ENCODE peak calls at places on chromosomes 16 and 17, in five cellular contexts. O, C, G, M and D are unnamed samples.

GRCh38 chr16:29848420-29849297 is 14.4 kb downstream of the CDIPT start:
- DNase-seq in O (peak; percentile 84), C (peak; percentile 79), G (peak; percentile 92), M (peak; percentile 81), D (peak; percentile 61)

GRCh38 chr16:19384656-19385055 is 33.0 kb upstream of the TMC5 start:
- DNase-seq in O (no peak), C (no peak), G (no peak), M (no peak), D (no peak)

GRCh38 chr16:66996324-66996982 is 8.1 kb downstream of the CES4A start:
- DNase-seq in O (peak; percentile 71), C (no peak), G (no peak), M (peak; percentile 56), D (no peak)

GRCh38 chr16:58563235-58563634 is 47.9 kb downstream of the SETD6 start:
- DNase-seq in O (no peak), C (no peak), G (no peak), M (no peak), D (no peak)

GRCh38 chr17:48634446-48635208 is 8.5 kb upstream of the HOXB9 start:
- DNase-seq in O (no peak), C (no peak), G (no peak), M (no peak), D (no peak)

GRCh38 chr16:89368604-89369249 is 121.6 kb downstream of the ANKRD11 start:
- DNase-seq in O (no peak), C (no peak), G (no peak), M (no peak), D (no peak)

GRCh38 chr16:77807-78443 is at the start of gene MPG:
- DNase-seq in O (peak; percentile 93), C (peak; percentile 82), G (peak; percentile 90), M (peak; percentile 90), D (peak; percentile 63)

GRCh38 chr17:60383379-60383778 is 8.6 kb downstream of the USP32 start:
- DNase-seq in O (no peak), C (no peak), G (no peak), M (no peak), D (no peak)

GRCh38 chr17:16272111-16272510 is 55.1 kb downstream of the PIGL start:
- DNase-seq in O (no peak), C (no peak), G (no peak), M (no peak), D (no peak)

GRCh38 chr17:48045270-48046001 is 2.7 kb upstream of the NFE2L1 start:
- DNase-seq in O (peak; percentile 48), C (no peak), G (no peak), M (no peak), D (no peak)

GRCh38 chr17:50719144-50719923 is at the start of gene LUC7L3:
- DNase-seq in O (peak; percentile 98), C (peak; percentile 96), G (peak; percentile 96), M (peak; percentile 95), D (peak; percentile 89)

GRCh38 chr17:29625037-29625750 is 2.5 kb upstream of the CORO6 start:
- DNase-seq in O (no peak), C (no peak), G (no peak), M (no peak), D (no peak)

GRCh38 chr16:84643180-84643583 is 5.1 kb upstream of the KLHL36 start:
- DNase-seq in O (peak; percentile 66), C (no peak), G (no peak), M (peak; percentile 76), D (no peak)

GRCh38 chr17:58277107-58277506 is 3.6 kb downstream of the MPO start:
- DNase-seq in O (no peak), C (peak; percentile 39), G (no peak), M (no peak), D (no peak)

GRCh38 chr16:17718495-17718894 is 247.7 kb upstream of the XYLT1 start:
- DNase-seq in O (no peak), C (no peak), G (no peak), M (no peak), D (no peak)

GRCh38 chr17:41530062-41531048 is 2.2 kb upstream of the KRT19 start:
- DNase-seq in O (peak; percentile 91), C (no peak), G (no peak), M (no peak), D (no peak)

GRCh38 chr17:68697850-68698313 is 96.7 kb upstream of the FAM20A start:
- DNase-seq in O (no peak), C (no peak), G (no peak), M (no peak), D (no peak)

GRCh38 chr16:11566398-11566797 is 20.3 kb downstream of the LITAF start:
- DNase-seq in O (no peak), C (no peak), G (no peak), M (no peak), D (no peak)

GRCh38 chr16:85535352-85536072 is 77.6 kb upstream of the GSE1 start:
- DNase-seq in O (peak; percentile 76), C (no peak), G (no peak), M (peak; percentile 77), D (no peak)

GRCh38 chr16:2082983-2083364 is 35.2 kb downstream of the TSC2 start:
- DNase-seq in O (no peak), C (no peak), G (no peak), M (no peak), D (no peak)

GRCh38 chr17:1232331-1232730 is 37.9 kb upstream of the BHLHA9 start:
- DNase-seq in O (no peak), C (no peak), G (no peak), M (no peak), D (no peak)

GRCh38 chr16:85370881-85371651 is 242.1 kb upstream of the GSE1 start:
- DNase-seq in O (no peak), C (no peak), G (no peak), M (no peak), D (no peak)

GRCh38 chr17:7215136-7215638 is 4.4 kb downstream of the DLG4 start:
- DNase-seq in O (no peak), C (no peak), G (no peak), M (no peak), D (no peak)

GRCh38 chr16:11100239-11100750 is 155.7 kb downstream of the SOCS1 start:
- DNase-seq in O (peak; percentile 55), C (peak; percentile 79), G (no peak), M (no peak), D (no peak)

GRCh38 chr17:352421-353212 is at the start of gene RPH3AL:
- DNase-seq in O (peak; percentile 87), C (no peak), G (no peak), M (peak; percentile 84), D (no peak)

GRCh38 chr16:84648595-84649510 is 542 bp downstream of the KLHL36 start:
- DNase-seq in O (peak; percentile 80), C (peak; percentile 42), G (peak; percentile 62), M (peak; percentile 68), D (peak; percentile 10)

GRCh38 chr17:17943281-17943984 is 28.8 kb downstream of the TOM1L2 start:
- DNase-seq in O (no peak), C (peak; percentile 13), G (no peak), M (no peak), D (no peak)

GRCh38 chr17:44345497-44346026 is 460 bp downstream of the GRN start:
- DNase-seq in O (peak; percentile 75), C (peak; percentile 55), G (peak; percentile 69), M (no peak), D (peak; percentile 26)

DNA sequence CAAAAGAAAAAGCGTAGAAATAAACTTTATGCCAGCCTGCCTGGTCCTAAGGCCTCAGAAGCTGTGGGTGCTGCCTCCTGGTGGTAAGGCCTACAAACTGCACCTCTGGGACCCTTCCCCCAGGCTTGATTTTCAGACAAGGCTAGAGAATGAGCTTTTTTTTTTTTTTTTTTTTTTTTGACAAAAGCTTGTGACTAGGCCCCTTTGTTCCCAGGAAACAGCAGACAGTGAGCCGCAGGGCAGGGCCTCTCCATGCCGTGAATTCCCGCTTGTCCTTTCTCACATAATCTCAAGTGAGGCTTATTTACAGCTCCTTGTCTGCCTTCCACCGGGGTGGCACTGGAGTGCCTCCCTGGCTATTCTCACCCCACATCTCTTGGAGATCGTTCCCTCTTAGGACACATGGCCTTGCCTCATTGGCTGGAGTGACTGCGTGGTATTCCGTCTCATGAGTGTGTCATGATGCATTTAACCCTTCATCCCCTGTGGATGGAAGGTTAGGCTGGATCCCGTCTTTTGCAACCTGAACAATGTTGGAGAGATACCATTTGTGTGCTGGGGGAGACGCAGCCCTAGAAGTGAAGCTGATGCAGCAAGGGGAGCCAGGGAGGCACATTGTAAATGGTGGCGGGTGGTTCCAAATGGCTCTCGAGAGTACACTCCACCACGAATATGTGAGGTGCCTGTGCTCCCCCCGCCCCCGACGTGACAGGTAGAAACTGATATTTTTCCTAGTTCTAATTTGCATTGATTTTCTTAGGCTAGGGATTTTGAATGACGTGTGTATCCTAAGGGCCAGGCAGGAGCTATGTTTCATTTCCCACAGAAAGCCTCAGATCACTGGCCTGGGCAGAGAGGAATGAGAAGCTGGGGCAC is 49.6 kb downstream of the USP22 start:
- DNase-seq in O (peak; percentile 85), C (peak; percentile 70), G (peak; percentile 68), M (no peak), D (peak; percentile 14)
- H3K27ac ChIP-seq in O (peak overlapping the region; percentile 78), C (no peak overlapping the region), G (no peak overlapping the region), M (no peak overlapping the region), D (no peak overlapping the region)

GRCh38 chr17:75873587-75874322 is 4.6 kb downstream of the TRIM47 start:
- DNase-seq in O (no peak), C (no peak), G (no peak), M (no peak), D (no peak)
- H3K4me3 ChIP-seq in O (no peak overlapping the region), C (no peak overlapping the region), G (no peak overlapping the region), M (no peak overlapping the region), D (no peak overlapping the region)

GRCh38 chr17:74210191-74211140 is 2.9 kb upstream of the TTYH2 start:
- DNase-seq in O (peak; percentile 72), C (peak; percentile 81), G (peak; percentile 87), M (peak; percentile 64), D (peak; percentile 71)
- H3K4me1 ChIP-seq in O (peaks cover 44% of the 10 kb centered on the region), C (peaks cover 64% of the 10 kb centered on the region), G (peaks cover 46% of the 10 kb centered on the region), M (peaks cover 16% of the 10 kb centered on the region), D (peaks cover 31% of the 10 kb centered on the region)

DNA sequence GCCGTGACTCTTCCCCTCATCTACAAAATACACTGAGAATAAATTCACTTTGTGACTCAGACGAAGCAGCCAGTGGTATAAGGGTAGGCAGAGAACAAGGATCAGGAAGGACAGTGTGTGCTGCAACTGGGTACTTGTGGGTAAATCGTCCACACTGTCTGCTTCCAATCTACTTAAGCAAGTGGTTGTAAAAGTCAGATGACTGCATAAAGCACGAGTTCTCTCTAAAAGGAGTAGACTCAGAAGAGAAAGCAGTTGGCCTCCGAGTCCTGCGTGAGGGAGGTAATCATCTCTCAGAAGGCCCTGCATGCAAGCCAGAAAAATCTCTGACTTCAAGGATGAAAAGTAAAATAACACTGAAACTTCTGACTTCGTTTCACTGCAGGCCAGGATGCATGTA is 43.1 kb downstream of the ANKFY1 start:
- DNase-seq in O (peak; percentile 69), C (no peak), G (no peak), M (no peak), D (no peak)
- H3K27ac ChIP-seq in O (peak overlapping the region; percentile 61), C (no peak overlapping the region), G (no peak overlapping the region), M (peak overlapping the region; percentile 37), D (no peak overlapping the region)

GRCh38 chr17:12789976-12790805 is 893 bp downstream of the ARHGAP44 start:
- DNase-seq in O (peak; percentile 52), C (no peak), G (no peak), M (peak; percentile 15), D (no peak)
- H3K4me3 ChIP-seq in O (peak overlapping the region; percentile 91), C (no peak overlapping the region), G (no peak overlapping the region), M (peak overlapping the region; percentile 39), D (no peak overlapping the region)

GRCh38 chr17:39199986-39200879 is at the start of gene RPL19:
- DNase-seq in O (peak; percentile 95), C (peak; percentile 95), G (peak; percentile 90), M (peak; percentile 83), D (peak; percentile 75)
- H3K4me1 ChIP-seq in O (peaks cover 18% of the 10 kb centered on the region), C (peaks cover 63% of the 10 kb centered on the region), G (peaks cover 56% of the 10 kb centered on the region), M (peaks cover 28% of the 10 kb centered on the region), D (peaks cover 42% of the 10 kb centered on the region)